ENCODE peak calls at places on chromosomes 11 and 22, in four cellular contexts. C is SK-N-SH, E is HCT116, X is H1. G is an unnamed sample.

GRCh38 chr11:118194835-118195627 is 18.6 kb upstream of the SCN2B start:
- DNase-seq in C (no peak), E (no peak), X (no peak), G (no peak)

GRCh38 chr11:47314992-47315391 is 37.5 kb downstream of the MYBPC3 start:
- DNase-seq in X (no peak), C (peak), E (no peak), G (no peak)

GRCh38 chr11:68383976-68384501 is 71.6 kb downstream of the LRP5 start:
- DNase-seq in C (peak), E (peak), X (peak), G (peak)

GRCh38 chr11:8040261-8040920 is 40.6 kb upstream of the TUB start:
- DNase-seq in X (no peak), C (no peak), E (no peak), G (no peak)

GRCh38 chr22:35258144-35258988 is 1.1 kb downstream of the HMGXB4 start:
- DNase-seq in X (no peak), E (no peak), C (peak), G (no peak)

GRCh38 chr22:22714600-22715361 is 70.4 kb downstream of the GGTLC2 start:
- DNase-seq in X (no peak), E (no peak), C (no peak), G (no peak)

GRCh38 chr11:61553373-61554171 is 27.3 kb downstream of the SYT7 start:
- DNase-seq in C (peak), E (no peak), X (no peak), G (no peak)

GRCh38 chr11:130721736-130722135 is 194.5 kb downstream of the SNX19 start:
- DNase-seq in X (no peak), C (no peak), E (no peak), G (no peak)

GRCh38 chr11:41612415-41612814 is 153.0 kb upstream of the LRRC4C start:
- DNase-seq in X (no peak), C (no peak), E (no peak), G (peak)

GRCh38 chr22:49833340-49834007 is 5.8 kb upstream of the BRD1 start:
- DNase-seq in X (no peak), C (no peak), E (peak), G (peak)

GRCh38 chr11:88310246-88310645 is 27.3 kb downstream of the CTSC start:
- DNase-seq in X (no peak), E (no peak), C (no peak), G (no peak)

GRCh38 chr11:112519749-112520148 is 259.1 kb upstream of the PLET1 start:
- DNase-seq in E (no peak), C (no peak), X (no peak), G (no peak)

GRCh38 chr11:97557399-97557798 is 1167.6 kb downstream of the JRKL start:
- DNase-seq in X (no peak), E (no peak), C (peak), G (peak)

GRCh38 chr11:105230586-105230985 is 91.0 kb upstream of the CARD18 start:
- DNase-seq in X (no peak), E (no peak), C (no peak), G (no peak)

GRCh38 chr11:61350803-61351202 is 10.9 kb downstream of the CYB561A3 start:
- DNase-seq in X (no peak), E (no peak), C (no peak), G (no peak)

GRCh38 chr22:25818541-25818940 is 76.6 kb downstream of the MYO18B start:
- DNase-seq in X (no peak), C (no peak), E (no peak), G (no peak)

GRCh38 chr22:29197096-29197495 is 8.6 kb upstream of the EMID1 start:
- DNase-seq in X (no peak), C (no peak), E (no peak), G (no peak)

GRCh38 chr11:99148352-99148751 is 127.6 kb downstream of the CNTN5 start:
- DNase-seq in C (no peak), X (no peak), E (no peak), G (no peak)

DNA sequence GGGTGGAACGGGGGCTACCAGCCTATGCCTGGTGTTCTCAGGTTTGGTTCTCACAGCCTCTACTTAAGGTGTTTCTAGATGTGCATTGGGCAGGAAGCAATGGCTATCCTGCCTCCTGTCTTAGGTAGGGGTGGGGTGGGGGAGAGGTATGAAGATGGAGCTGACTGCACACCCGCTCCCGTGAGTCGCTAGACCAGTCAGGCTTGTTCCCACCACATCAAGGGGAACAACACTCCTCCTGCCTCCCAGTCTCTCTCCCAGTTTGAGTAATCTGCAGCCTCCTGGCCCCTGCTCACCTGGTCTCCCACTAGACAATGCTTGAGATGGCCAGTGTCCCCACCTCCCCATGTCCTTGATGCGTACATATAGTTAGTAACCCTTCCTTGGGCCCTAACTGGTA is 79.3 kb upstream of the TENM4 start:
- DNase-seq in E (no peak), C (no peak), X (no peak), G (no peak)
- TF ChIP-seq JUND in E (no peak), C (no peak), X (no peak), G (no peak)

GRCh38 chr22:19224985-19225384 is 46.4 kb upstream of the SLC25A1 start:
- DNase-seq in X (no peak), E (no peak), C (no peak), G (no peak)

GRCh38 chr22:19225560-19225959 is 47.0 kb upstream of the SLC25A1 start:
- DNase-seq in X (no peak), C (no peak), E (no peak), G (no peak)

GRCh38 chr22:19223617-19224016 is 45.1 kb upstream of the SLC25A1 start:
- DNase-seq in X (no peak), E (no peak), C (no peak), G (no peak)

GRCh38 chr22:19223110-19223509 is 44.6 kb upstream of the SLC25A1 start:
- DNase-seq in C (no peak), X (no peak), E (no peak), G (no peak)

DNA sequence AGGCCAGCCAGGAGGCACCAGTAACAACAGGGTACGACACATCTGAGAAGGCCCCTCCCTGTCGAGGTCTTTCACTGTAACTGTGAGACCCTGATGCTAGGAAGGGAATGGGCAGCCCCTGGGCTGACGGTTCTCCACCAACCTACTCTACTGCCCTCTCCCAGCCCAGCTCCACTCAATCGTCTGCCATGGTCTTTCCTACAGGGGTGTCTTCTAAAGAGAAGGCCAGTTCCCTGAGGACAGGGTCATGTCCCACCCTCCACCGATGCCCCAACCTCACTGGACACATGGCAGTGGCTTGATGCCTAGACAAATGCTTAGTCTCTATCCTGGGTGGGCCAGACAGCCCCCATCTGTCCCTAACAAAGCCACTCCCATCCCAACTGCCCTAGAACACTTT is 46.0 kb upstream of the SLC25A1 start:
- DNase-seq in C (no peak), E (no peak), X (no peak), G (no peak)
- TF ChIP-seq JUND in C (no peak), E (no peak), X (no peak), G (no peak)

GRCh38 chr22:39724390-39724789 is 153.8 kb downstream of the CACNA1I start:
- DNase-seq in C (no peak), E (peak), X (no peak), G (peak)
- TF ChIP-seq JUND in C (no peak), E (no peak), X (no peak), G (no peak)

DNA sequence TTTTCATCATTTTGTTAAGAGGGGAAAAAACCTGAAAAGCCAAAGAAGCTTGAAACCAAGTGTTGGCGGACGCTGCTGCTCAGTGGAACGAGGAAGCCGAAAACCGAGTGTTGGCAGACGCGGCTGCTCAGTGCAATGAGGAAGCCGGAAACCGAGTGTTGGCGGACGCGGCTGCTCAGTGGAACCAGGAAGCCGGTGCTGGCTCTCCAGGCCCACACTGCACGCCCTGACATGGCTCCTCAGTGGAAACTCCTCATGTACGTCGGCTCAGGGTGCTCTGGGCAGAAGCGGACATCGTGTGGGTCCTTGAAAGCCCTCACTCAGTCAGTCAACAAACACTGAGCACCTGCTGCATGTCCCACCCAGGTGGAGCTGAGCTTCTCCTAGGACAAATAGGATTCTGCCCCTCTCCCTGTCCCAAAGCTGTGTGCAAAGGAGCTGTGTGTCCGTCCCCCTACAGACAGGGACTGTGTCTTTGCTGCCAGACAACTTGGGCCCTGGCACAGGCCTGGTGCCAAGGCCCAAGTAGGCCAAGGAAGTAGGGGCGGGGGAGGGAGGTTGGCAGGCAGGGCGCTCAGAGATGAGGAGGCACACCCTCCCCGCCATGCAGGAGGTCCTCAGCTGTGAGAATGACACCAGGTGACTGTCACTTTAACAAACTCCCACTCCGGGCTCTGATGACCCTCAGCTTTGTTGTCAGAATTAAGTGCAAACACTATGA is 37.3 kb downstream of the PHF21B start:
- DNase-seq in E (no peak), X (no peak), C (no peak), G (no peak)
- TF ChIP-seq JUND in E (no peak), X (no peak), C (no peak), G (no peak)

GRCh38 chr11:124536520-124536919 is 6.9 kb downstream of the OR8B12 start:
- DNase-seq in E (peak), X (peak), C (no peak), G (no peak)
- TF ChIP-seq JUND in E (no peak), X (no peak), C (no peak), G (no peak)

GRCh38 chr11:75562836-75563484 is 907 bp downstream of the SERPINH1 start:
- DNase-seq in E (no peak), X (no peak), C (peak), G (peak)

GRCh38 chr11:75561426-75562047 is 516 bp upstream of the SERPINH1 start:
- DNase-seq in C (no peak), X (no peak), E (no peak), G (no peak)

GRCh38 chr11:75558939-75559843 is 2.9 kb upstream of the SERPINH1 start:
- DNase-seq in E (no peak), X (no peak), C (no peak), G (no peak)

GRCh38 chr11:75562048-75562835 is at the start of gene SERPINH1:
- DNase-seq in E (peak), X (no peak), C (peak), G (peak)

GRCh38 chr11:75560644-75561043 is 1.4 kb upstream of the SERPINH1 start:
- DNase-seq in C (no peak), X (no peak), E (no peak), G (no peak)
- TF ChIP-seq JUND in C (no peak), X (no peak), E (no peak), G (no peak)

DNA sequence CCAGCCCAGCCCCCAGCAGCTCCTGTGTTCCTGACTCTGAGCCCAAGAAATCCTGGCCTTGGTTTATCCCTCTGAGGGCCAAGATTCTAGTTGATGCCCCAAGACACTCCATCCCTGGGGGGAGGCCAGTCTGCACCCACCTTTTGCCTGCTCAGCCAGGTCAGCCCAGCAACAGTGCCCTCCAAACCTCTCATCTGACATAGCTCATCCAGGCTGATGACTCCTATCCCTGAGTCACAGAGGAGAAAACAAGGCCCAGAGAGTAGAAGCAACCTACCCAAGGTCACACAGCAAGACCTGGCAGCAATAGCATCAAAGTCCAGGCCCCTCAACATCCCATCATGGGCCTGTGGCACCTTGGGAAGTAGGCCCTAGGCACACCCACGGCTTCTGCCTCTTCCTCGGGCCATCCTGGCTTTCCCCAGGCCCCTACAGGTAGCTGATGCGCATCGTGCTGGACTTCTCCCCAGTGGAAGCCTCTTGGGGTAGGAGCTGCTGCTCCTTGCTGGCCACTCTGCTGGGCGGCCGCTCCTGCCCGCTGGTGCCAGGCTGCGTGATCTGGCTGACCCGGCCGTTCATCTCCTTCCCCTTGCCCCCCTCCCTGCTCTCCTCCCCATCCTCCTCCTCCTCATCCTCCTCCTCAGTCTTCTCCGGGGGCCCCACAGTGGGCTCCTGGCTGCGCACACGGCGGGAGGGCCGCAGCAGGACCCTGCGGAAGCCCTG is 6.0 kb downstream of the SSTR3 start:
- DNase-seq in E (no peak), X (no peak), C (no peak), G (no peak)
- TF ChIP-seq JUND in E (no peak), X (no peak), C (no peak), G (no peak)